ENCODE peak calls at places on chromosomes 3 and 15, in eight cellular contexts. One of them, this sample, is unnamed.

GRCh38 chr15:56813995-56814394 is 80.7 kb upstream of the ZNF280D start:
- DNase-seq in fibroblast of villous mesenchyme: no peak
- DNase-seq in BJ: no peak
- DNase-seq in kidney epithelial cell: no peak
- DNase-seq in fibroblast of mammary gland: no peak
- DNase-seq in GM12865: no peak
- DNase-seq in aorta: no peak
- DNase-seq in astrocyte of the spinal cord: no peak
- DNase-seq in this sample: no peak

GRCh38 chr15:66789029-66790025 is 87.3 kb downstream of the SMAD6 start:
- DNase-seq in fibroblast of villous mesenchyme: peak; percentile 92
- DNase-seq in BJ: no peak
- DNase-seq in kidney epithelial cell: no peak
- DNase-seq in fibroblast of mammary gland: peak; percentile 74
- DNase-seq in GM12865: peak; percentile 33
- DNase-seq in aorta: peak; percentile 80
- DNase-seq in astrocyte of the spinal cord: peak; percentile 73
- DNase-seq in this sample: peak; percentile 34

GRCh38 chr15:76060098-76060989 is 559 bp downstream of the TMEM266 start:
- DNase-seq in fibroblast of villous mesenchyme: no peak
- DNase-seq in BJ: no peak
- DNase-seq in kidney epithelial cell: no peak
- DNase-seq in fibroblast of mammary gland: no peak
- DNase-seq in GM12865: peak; percentile 68
- DNase-seq in aorta: no peak
- DNase-seq in astrocyte of the spinal cord: no peak
- DNase-seq in this sample: no peak

GRCh38 chr3:150177673-150178378 is 207.1 kb upstream of the PFN2 start:
- DNase-seq in fibroblast of villous mesenchyme: no peak
- DNase-seq in BJ: peak; percentile 35
- DNase-seq in kidney epithelial cell: peak; percentile 84
- DNase-seq in fibroblast of mammary gland: peak; percentile 92
- DNase-seq in GM12865: no peak
- DNase-seq in aorta: no peak
- DNase-seq in astrocyte of the spinal cord: peak; percentile 74
- DNase-seq in this sample: no peak

GRCh38 chr15:77966540-77967290 is 110.8 kb downstream of the TBC1D2B start:
- DNase-seq in fibroblast of villous mesenchyme: peak; percentile 62
- DNase-seq in BJ: no peak
- DNase-seq in kidney epithelial cell: no peak
- DNase-seq in fibroblast of mammary gland: peak; percentile 61
- DNase-seq in GM12865: peak; percentile 57
- DNase-seq in aorta: no peak
- DNase-seq in astrocyte of the spinal cord: peak; percentile 47
- DNase-seq in this sample: peak; percentile 22

GRCh38 chr3:5122741-5123706 is 932 bp downstream of the ARL8B start:
- DNase-seq in fibroblast of villous mesenchyme: peak; percentile 85
- DNase-seq in BJ: no peak
- DNase-seq in kidney epithelial cell: peak; percentile 29
- DNase-seq in fibroblast of mammary gland: peak; percentile 76
- DNase-seq in GM12865: peak; percentile 57
- DNase-seq in aorta: no peak
- DNase-seq in astrocyte of the spinal cord: peak; percentile 67
- DNase-seq in this sample: no peak

GRCh38 chr3:48026951-48027908 is 11.0 kb upstream of the MAP4 start:
- DNase-seq in fibroblast of villous mesenchyme: no peak
- DNase-seq in BJ: no peak
- DNase-seq in kidney epithelial cell: no peak
- DNase-seq in fibroblast of mammary gland: no peak
- DNase-seq in GM12865: no peak
- DNase-seq in aorta: no peak
- DNase-seq in astrocyte of the spinal cord: no peak
- DNase-seq in this sample: no peak

GRCh38 chr3:178690571-178690970 is 154.3 kb downstream of the KCNMB2 start:
- DNase-seq in fibroblast of villous mesenchyme: no peak
- DNase-seq in BJ: no peak
- DNase-seq in kidney epithelial cell: no peak
- DNase-seq in fibroblast of mammary gland: no peak
- DNase-seq in GM12865: no peak
- DNase-seq in aorta: no peak
- DNase-seq in astrocyte of the spinal cord: no peak
- DNase-seq in this sample: no peak

GRCh38 chr3:901953-902778 is 190.7 kb upstream of the CNTN6 start:
- DNase-seq in fibroblast of villous mesenchyme: no peak
- DNase-seq in BJ: no peak
- DNase-seq in kidney epithelial cell: no peak
- DNase-seq in fibroblast of mammary gland: peak; percentile 11
- DNase-seq in GM12865: peak; percentile 22
- DNase-seq in aorta: no peak
- DNase-seq in astrocyte of the spinal cord: peak; percentile 15
- DNase-seq in this sample: peak; percentile 31

GRCh38 chr3:100029689-100030088 is 84.6 kb downstream of the FILIP1L start:
- DNase-seq in fibroblast of villous mesenchyme: no peak
- DNase-seq in BJ: no peak
- DNase-seq in kidney epithelial cell: no peak
- DNase-seq in fibroblast of mammary gland: no peak
- DNase-seq in GM12865: peak; percentile 61
- DNase-seq in aorta: no peak
- DNase-seq in astrocyte of the spinal cord: no peak
- DNase-seq in this sample: peak; percentile 81

GRCh38 chr3:47892284-47892683 is 89.3 kb downstream of the DHX30 start:
- DNase-seq in fibroblast of villous mesenchyme: no peak
- DNase-seq in BJ: no peak
- DNase-seq in kidney epithelial cell: no peak
- DNase-seq in fibroblast of mammary gland: no peak
- DNase-seq in GM12865: no peak
- DNase-seq in aorta: no peak
- DNase-seq in astrocyte of the spinal cord: no peak
- DNase-seq in this sample: no peak

GRCh38 chr3:10996345-10997050 is 4.0 kb downstream of the SLC6A1 start:
- DNase-seq in fibroblast of villous mesenchyme: no peak
- DNase-seq in BJ: no peak
- DNase-seq in kidney epithelial cell: no peak
- DNase-seq in fibroblast of mammary gland: no peak
- DNase-seq in GM12865: no peak
- DNase-seq in aorta: no peak
- DNase-seq in astrocyte of the spinal cord: no peak
- DNase-seq in this sample: no peak

GRCh38 chr3:14806641-14807263 is 12.0 kb upstream of the FGD5 start:
- DNase-seq in fibroblast of villous mesenchyme: no peak
- DNase-seq in BJ: no peak
- DNase-seq in kidney epithelial cell: no peak
- DNase-seq in fibroblast of mammary gland: peak; percentile 37
- DNase-seq in GM12865: peak; percentile 40
- DNase-seq in aorta: peak; percentile 67
- DNase-seq in astrocyte of the spinal cord: no peak
- DNase-seq in this sample: no peak

GRCh38 chr3:16936233-16936632 is 51.5 kb downstream of the PLCL2 start:
- DNase-seq in fibroblast of villous mesenchyme: no peak
- DNase-seq in BJ: no peak
- DNase-seq in kidney epithelial cell: no peak
- DNase-seq in fibroblast of mammary gland: no peak
- DNase-seq in GM12865: no peak
- DNase-seq in aorta: no peak
- DNase-seq in astrocyte of the spinal cord: no peak
- DNase-seq in this sample: peak; percentile 94

GRCh38 chr3:170865209-170866094 is 4.5 kb downstream of the RPL22L1 start:
- DNase-seq in fibroblast of villous mesenchyme: no peak
- DNase-seq in BJ: no peak
- DNase-seq in kidney epithelial cell: no peak
- DNase-seq in fibroblast of mammary gland: peak; percentile 42
- DNase-seq in GM12865: peak; percentile 51
- DNase-seq in aorta: no peak
- DNase-seq in astrocyte of the spinal cord: peak; percentile 8
- DNase-seq in this sample: no peak

GRCh38 chr3:96779810-96780209 is 34.6 kb upstream of the EPHA6 start:
- DNase-seq in fibroblast of villous mesenchyme: no peak
- DNase-seq in BJ: no peak
- DNase-seq in kidney epithelial cell: no peak
- DNase-seq in fibroblast of mammary gland: no peak
- DNase-seq in GM12865: no peak
- DNase-seq in aorta: no peak
- DNase-seq in astrocyte of the spinal cord: no peak
- DNase-seq in this sample: no peak

GRCh38 chr15:88908697-88909621 is 4.2 kb downstream of the MFGE8 start:
- DNase-seq in fibroblast of villous mesenchyme: peak; percentile 91
- DNase-seq in BJ: no peak
- DNase-seq in kidney epithelial cell: no peak
- DNase-seq in fibroblast of mammary gland: peak; percentile 87
- DNase-seq in GM12865: no peak
- DNase-seq in aorta: no peak
- DNase-seq in astrocyte of the spinal cord: peak; percentile 42
- DNase-seq in this sample: no peak

GRCh38 chr15:88529021-88529630 is 17.4 kb downstream of the DET1 start:
- DNase-seq in fibroblast of villous mesenchyme: peak; percentile 87
- DNase-seq in BJ: no peak
- DNase-seq in kidney epithelial cell: no peak
- DNase-seq in fibroblast of mammary gland: peak; percentile 79
- DNase-seq in GM12865: no peak
- DNase-seq in aorta: no peak
- DNase-seq in astrocyte of the spinal cord: no peak
- DNase-seq in this sample: no peak

DNA sequence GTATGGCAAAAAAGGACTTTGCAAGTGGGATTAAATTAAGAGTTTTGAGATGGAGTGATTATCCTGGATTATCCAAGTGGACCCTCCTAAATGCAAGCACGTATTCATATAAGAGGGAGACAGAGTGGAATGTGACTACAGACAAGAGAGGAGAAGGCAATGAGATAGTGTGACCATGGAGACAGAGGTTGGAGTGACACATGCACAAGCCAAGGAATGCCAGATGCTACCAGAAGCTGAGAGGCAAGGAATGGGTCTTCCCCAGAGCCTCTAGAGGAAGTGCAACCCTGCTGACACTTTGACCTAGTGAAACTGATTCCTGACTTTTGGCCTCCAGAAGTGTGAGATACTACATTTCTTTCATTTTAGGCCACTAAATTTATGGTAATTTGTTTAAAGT is 117.2 kb downstream of the UACA start:
- DNase-seq in fibroblast of villous mesenchyme: no peak
- DNase-seq in BJ: no peak
- DNase-seq in kidney epithelial cell: no peak
- DNase-seq in fibroblast of mammary gland: no peak
- DNase-seq in GM12865: no peak
- DNase-seq in aorta: no peak
- DNase-seq in astrocyte of the spinal cord: no peak
- DNase-seq in this sample: no peak
- H3K4me3 ChIP-seq in fibroblast of villous mesenchyme: no peak overlapping the region
- H3K4me3 ChIP-seq in BJ: no peak overlapping the region
- H3K4me3 ChIP-seq in kidney epithelial cell: no peak overlapping the region
- H3K4me3 ChIP-seq in fibroblast of mammary gland: no peak overlapping the region
- H3K4me3 ChIP-seq in GM12865: no peak overlapping the region
- H3K4me3 ChIP-seq in aorta: no peak overlapping the region
- H3K4me3 ChIP-seq in astrocyte of the spinal cord: no peak overlapping the region
- H3K4me3 ChIP-seq in this sample: no peak overlapping the region

GRCh38 chr15:63718590-63719035 is 115.1 kb downstream of the HERC1 start:
- DNase-seq in fibroblast of villous mesenchyme: peak; percentile 77
- DNase-seq in BJ: peak; percentile 55
- DNase-seq in kidney epithelial cell: peak; percentile 23
- DNase-seq in fibroblast of mammary gland: peak; percentile 81
- DNase-seq in GM12865: no peak
- DNase-seq in aorta: no peak
- DNase-seq in astrocyte of the spinal cord: peak; percentile 64
- DNase-seq in this sample: no peak

GRCh38 chr15:63709365-63709764 is 112.2 kb downstream of the FBXL22 start:
- DNase-seq in fibroblast of villous mesenchyme: no peak
- DNase-seq in BJ: no peak
- DNase-seq in kidney epithelial cell: no peak
- DNase-seq in fibroblast of mammary gland: no peak
- DNase-seq in GM12865: no peak
- DNase-seq in aorta: no peak
- DNase-seq in astrocyte of the spinal cord: no peak
- DNase-seq in this sample: no peak

GRCh38 chr15:63708141-63708772 is 111.1 kb downstream of the FBXL22 start:
- DNase-seq in fibroblast of villous mesenchyme: peak; percentile 21
- DNase-seq in BJ: no peak
- DNase-seq in kidney epithelial cell: no peak
- DNase-seq in fibroblast of mammary gland: no peak
- DNase-seq in GM12865: no peak
- DNase-seq in aorta: no peak
- DNase-seq in astrocyte of the spinal cord: peak; percentile 27
- DNase-seq in this sample: peak; percentile 9

GRCh38 chr15:63715818-63716217 is 117.9 kb downstream of the HERC1 start:
- DNase-seq in fibroblast of villous mesenchyme: no peak
- DNase-seq in BJ: no peak
- DNase-seq in kidney epithelial cell: no peak
- DNase-seq in fibroblast of mammary gland: peak; percentile 11
- DNase-seq in GM12865: no peak
- DNase-seq in aorta: no peak
- DNase-seq in astrocyte of the spinal cord: no peak
- DNase-seq in this sample: no peak

DNA sequence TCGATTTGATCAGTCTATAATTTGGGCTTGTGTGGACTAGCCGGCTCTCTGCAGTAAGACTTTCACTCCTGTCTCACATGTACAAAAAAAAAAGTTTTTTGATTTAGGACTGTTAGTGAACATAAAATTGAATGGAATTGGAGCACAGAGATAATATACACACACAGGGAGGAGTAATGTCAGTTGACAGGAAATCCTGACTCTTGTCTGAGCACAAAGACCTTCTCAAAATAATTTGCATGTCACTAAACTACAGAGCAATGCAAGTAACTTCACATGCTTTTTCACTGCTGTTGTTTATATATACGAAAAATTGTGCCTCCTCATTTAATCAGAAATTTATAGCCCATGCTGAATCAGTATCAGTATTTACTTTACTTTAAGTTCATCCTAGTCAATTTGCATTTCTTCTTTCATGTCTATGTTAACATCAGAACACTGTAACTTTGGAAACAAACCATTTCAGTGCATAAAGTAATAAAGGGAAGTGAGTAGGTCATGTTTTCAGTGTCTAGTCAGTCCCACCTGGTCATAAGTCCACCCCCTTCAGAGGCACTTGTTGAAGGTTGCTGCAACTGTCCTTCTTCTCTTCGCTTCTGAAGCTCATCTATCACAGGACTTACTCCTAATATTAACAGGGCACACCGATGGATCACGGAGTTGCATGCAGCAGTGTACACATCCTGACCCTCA is 115.8 kb downstream of the FBXL22 start:
- DNase-seq in fibroblast of villous mesenchyme: no peak
- DNase-seq in BJ: no peak
- DNase-seq in kidney epithelial cell: no peak
- DNase-seq in fibroblast of mammary gland: no peak
- DNase-seq in GM12865: peak; percentile 51
- DNase-seq in aorta: no peak
- DNase-seq in astrocyte of the spinal cord: no peak
- DNase-seq in this sample: peak; percentile 2
- H3K4me3 ChIP-seq in fibroblast of villous mesenchyme: no peak overlapping the region
- H3K4me3 ChIP-seq in BJ: no peak overlapping the region
- H3K4me3 ChIP-seq in kidney epithelial cell: no peak overlapping the region
- H3K4me3 ChIP-seq in fibroblast of mammary gland: no peak overlapping the region
- H3K4me3 ChIP-seq in GM12865: no peak overlapping the region
- H3K4me3 ChIP-seq in aorta: no peak overlapping the region
- H3K4me3 ChIP-seq in astrocyte of the spinal cord: no peak overlapping the region
- H3K4me3 ChIP-seq in this sample: no peak overlapping the region

GRCh38 chr15:65060641-65061397 is 7.0 kb downstream of the RASL12 start:
- DNase-seq in fibroblast of villous mesenchyme: no peak
- DNase-seq in BJ: no peak
- DNase-seq in kidney epithelial cell: no peak
- DNase-seq in fibroblast of mammary gland: no peak
- DNase-seq in GM12865: no peak
- DNase-seq in aorta: peak; percentile 90
- DNase-seq in astrocyte of the spinal cord: no peak
- DNase-seq in this sample: no peak
- H3K4me3 ChIP-seq in fibroblast of villous mesenchyme: no peak overlapping the region
- H3K4me3 ChIP-seq in BJ: no peak overlapping the region
- H3K4me3 ChIP-seq in kidney epithelial cell: no peak overlapping the region
- H3K4me3 ChIP-seq in fibroblast of mammary gland: no peak overlapping the region
- H3K4me3 ChIP-seq in GM12865: no peak overlapping the region
- H3K4me3 ChIP-seq in aorta: no peak overlapping the region
- H3K4me3 ChIP-seq in astrocyte of the spinal cord: no peak overlapping the region
- H3K4me3 ChIP-seq in this sample: no peak overlapping the region

GRCh38 chr15:42155546-42156265 is 730 bp downstream of the PLA2G4F start:
- DNase-seq in fibroblast of villous mesenchyme: no peak
- DNase-seq in BJ: no peak
- DNase-seq in kidney epithelial cell: no peak
- DNase-seq in fibroblast of mammary gland: no peak
- DNase-seq in GM12865: no peak
- DNase-seq in aorta: no peak
- DNase-seq in astrocyte of the spinal cord: no peak
- DNase-seq in this sample: no peak
- H3K4me3 ChIP-seq in fibroblast of villous mesenchyme: no peak overlapping the region
- H3K4me3 ChIP-seq in BJ: no peak overlapping the region
- H3K4me3 ChIP-seq in kidney epithelial cell: no peak overlapping the region
- H3K4me3 ChIP-seq in fibroblast of mammary gland: no peak overlapping the region
- H3K4me3 ChIP-seq in GM12865: no peak overlapping the region
- H3K4me3 ChIP-seq in aorta: no peak overlapping the region
- H3K4me3 ChIP-seq in astrocyte of the spinal cord: no peak overlapping the region
- H3K4me3 ChIP-seq in this sample: no peak overlapping the region

This sample was measured in Jurkat, Clone E6-1.